ENCODE peak calls at places on chromosomes 13 and 19, in five cellular contexts. V, B, R, I and X are unnamed samples.

GRCh38 chr19:6717036-6717435 is 3.4 kb downstream of the C3 start:
- DNase-seq in R (no peak), V (no peak), B (no peak), I (no peak), X (no peak)

GRCh38 chr19:2567580-2567979 is 91.7 kb downstream of the GADD45B start:
- DNase-seq in V (no peak), I (no peak), B (no peak), R (no peak), X (no peak)

GRCh38 chr19:45507864-45508680 is 793 bp downstream of the VASP start:
- DNase-seq in R (peak; percentile 37), I (no peak), V (no peak), B (no peak), X (no peak)

GRCh38 chr13:98998831-98999634 is 21.2 kb upstream of the DOCK9 start:
- DNase-seq in B (peak; percentile 21), V (no peak), R (peak; percentile 16), I (no peak), X (peak; percentile 59)

GRCh38 chr13:33276581-33276980 is 9.0 kb downstream of the STARD13 start:
- DNase-seq in V (no peak), R (no peak), I (no peak), B (no peak), X (no peak)

GRCh38 chr13:97460004-97460756 is 26.2 kb downstream of the RAP2A start:
- DNase-seq in I (no peak), V (no peak), B (no peak), R (no peak), X (no peak)

GRCh38 chr13:31761951-31762350 is 22.6 kb downstream of the RXFP2 start:
- DNase-seq in B (no peak), V (no peak), R (no peak), I (no peak), X (no peak)

GRCh38 chr13:40664100-40665060 is 2.1 kb downstream of the FOXO1 start:
- DNase-seq in R (peak; percentile 64), I (no peak), V (peak; percentile 59), B (peak; percentile 68), X (peak; percentile 77)

GRCh38 chr13:20157387-20157786 is 3.5 kb downstream of the GJA3 start:
- DNase-seq in I (no peak), V (no peak), B (no peak), R (no peak), X (no peak)

GRCh38 chr13:25738342-25738771 is 313.5 kb downstream of the SHISA2 start:
- DNase-seq in I (peak; percentile 19), R (no peak), V (no peak), B (no peak), X (no peak)